ENCODE peak calls at places on chromosomes 11 and 22, in ten cellular contexts. F, X, W, D, T, A, K, Y, R and M are unnamed samples.
A peak's percentile ranks its signal among the peaks of the same experiment; 100 is the strongest.

GRCh38 chr22:41746563-41747400 is 47.5 kb downstream of the MEI1 start:
- DNase-seq in F (peak; percentile 69), X (peak; percentile 36), W (peak; percentile 80), D (peak; percentile 61), T (peak; percentile 77), A (peak; percentile 77), K (peak; percentile 79), Y (peak; percentile 93), R (peak; percentile 55), M (peak; percentile 52)

GRCh38 chr11:44623716-44624491 is 58.4 kb downstream of the CD82 start:
- DNase-seq in F (no peak), X (no peak), W (no peak), D (peak; percentile 3), T (peak; percentile 5), A (no peak), K (peak; percentile 52), Y (no peak), R (no peak), M (no peak)

GRCh38 chr11:38818720-38819119 is 2220.7 kb upstream of the RAG2 start:
- DNase-seq in F (no peak), X (no peak), W (no peak), D (no peak), T (no peak), A (no peak), K (no peak), Y (no peak), R (no peak), M (no peak)

GRCh38 chr11:131888230-131888826 is 517.9 kb downstream of the NTM start:
- DNase-seq in F (no peak), X (no peak), W (no peak), D (no peak), T (no peak), A (no peak), K (peak; percentile 33), Y (no peak), R (no peak), M (peak; percentile 47)

GRCh38 chr22:36874731-36875130 is 13.9 kb downstream of the NCF4 start:
- DNase-seq in F (no peak), X (no peak), W (no peak), D (no peak), T (no peak), A (no peak), K (peak; percentile 45), Y (no peak), R (no peak), M (no peak)

GRCh38 chr11:927871-928270 is 2.2 kb downstream of the AP2A2 start:
- DNase-seq in F (no peak), X (no peak), W (no peak), D (no peak), T (peak; percentile 54), A (no peak), K (no peak), Y (no peak), R (no peak), M (no peak)

GRCh38 chr22:44678980-44679647 is 22.9 kb upstream of the PRR5 start:
- DNase-seq in F (no peak), X (no peak), W (no peak), D (no peak), T (no peak), A (no peak), K (no peak), Y (no peak), R (no peak), M (no peak)

GRCh38 chr11:83035070-83035854 is 36.4 kb downstream of the RAB30 start:
- DNase-seq in F (no peak), X (no peak), W (no peak), D (no peak), T (no peak), A (no peak), K (no peak), Y (no peak), R (no peak), M (no peak)

GRCh38 chr11:129410561-129410960 is 34.9 kb downstream of the BARX2 start:
- DNase-seq in F (no peak), X (no peak), W (no peak), D (no peak), T (no peak), A (no peak), K (no peak), Y (no peak), R (no peak), M (no peak)

GRCh38 chr11:129412501-129412900 is 36.9 kb downstream of the BARX2 start:
- DNase-seq in F (no peak), X (no peak), W (no peak), D (no peak), T (peak; percentile 36), A (no peak), K (no peak), Y (peak; percentile 51), R (peak; percentile 48), M (no peak)

GRCh38 chr11:129414144-129414876 is 38.7 kb downstream of the BARX2 start:
- DNase-seq in F (no peak), X (no peak), W (no peak), D (no peak), T (no peak), A (no peak), K (no peak), Y (no peak), R (no peak), M (no peak)

GRCh38 chr11:129408865-129409444 is 33.3 kb downstream of the BARX2 start:
- DNase-seq in F (no peak), X (no peak), W (no peak), D (no peak), T (no peak), A (no peak), K (no peak), Y (no peak), R (no peak), M (no peak)
- TF ChIP-seq POLR2AphosphoS5 in F (no peak), X (no peak), W (no peak), D (no peak), T (no peak), A (no peak), K (no peak), Y (no peak), R (no peak), M (no peak)

DNA sequence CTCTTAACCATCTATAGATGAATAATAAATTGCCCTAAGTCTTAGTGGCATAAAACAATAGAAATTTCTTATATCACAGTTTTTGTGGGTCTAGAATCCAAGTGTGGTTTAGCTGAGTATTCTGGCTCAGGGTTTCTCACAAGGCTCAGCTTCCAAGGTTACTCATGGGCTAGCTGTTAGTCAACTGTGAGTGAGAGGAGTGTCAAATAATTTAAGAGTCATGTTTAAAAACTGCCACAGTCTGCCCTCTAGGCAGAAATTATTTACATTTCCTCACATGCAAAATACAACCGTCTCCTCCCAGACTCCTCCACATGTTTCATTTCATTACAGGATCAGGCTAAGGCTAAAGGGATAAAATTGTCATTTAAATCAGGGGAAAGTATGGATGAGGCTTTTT is 324.2 kb downstream of the DYNC2H1 start:
- DNase-seq in F (no peak), X (no peak), W (no peak), D (no peak), T (no peak), A (no peak), K (no peak), Y (no peak), R (no peak), M (no peak)
- TF ChIP-seq CTCF in F (no peak), X (no peak), W (no peak), D (no peak), T (no peak), A (no peak), K (no peak), Y (no peak), R (no peak), M (no peak)

GRCh38 chr22:23302171-23303002 is 122.1 kb downstream of the BCR start:
- DNase-seq in F (no peak), X (no peak), W (no peak), D (no peak), T (no peak), A (no peak), K (peak; percentile 69), Y (no peak), R (peak; percentile 25), M (no peak)

GRCh38 chr22:23305321-23305910 is 125.1 kb downstream of the BCR start:
- DNase-seq in F (no peak), X (no peak), W (no peak), D (no peak), T (no peak), A (no peak), K (peak; percentile 93), Y (no peak), R (no peak), M (peak; percentile 51)

GRCh38 chr22:23306438-23306921 is 126.2 kb downstream of the BCR start:
- DNase-seq in F (no peak), X (no peak), W (no peak), D (no peak), T (no peak), A (no peak), K (peak; percentile 80), Y (no peak), R (no peak), M (no peak)

GRCh38 chr22:23306926-23307325 is 126.6 kb downstream of the BCR start:
- DNase-seq in F (no peak), X (no peak), W (no peak), D (no peak), T (no peak), A (no peak), K (no peak), Y (no peak), R (no peak), M (no peak)

DNA sequence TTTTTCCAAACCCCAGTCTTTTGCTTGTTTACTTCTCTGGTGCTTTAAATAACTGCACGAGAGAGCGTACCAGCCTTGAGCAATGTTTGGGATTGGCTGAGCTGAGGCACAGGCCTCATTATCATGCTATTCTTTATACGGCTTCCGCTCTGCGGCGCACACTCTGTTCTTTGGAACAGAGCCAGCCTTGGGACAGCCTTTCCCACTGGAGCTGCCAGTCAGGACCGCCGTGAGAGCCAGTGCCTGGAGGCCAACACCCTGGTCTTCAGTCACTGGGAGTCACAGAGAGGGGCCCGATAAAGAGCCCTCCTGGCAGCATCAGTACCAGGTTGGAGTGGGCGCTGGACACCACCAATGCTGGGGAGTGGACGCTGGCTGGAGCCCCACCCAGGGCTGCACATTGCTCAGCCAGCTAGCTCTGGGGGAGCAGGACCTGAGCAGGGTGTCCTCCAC is 125.6 kb downstream of the BCR start:
- DNase-seq in F (no peak), X (no peak), W (no peak), D (peak; percentile 33), T (peak; percentile 33), A (no peak), K (peak; percentile 96), Y (no peak), R (no peak), M (no peak)
- TF ChIP-seq POLR2AphosphoS5 in F (no peak), X (no peak), W (no peak), D (peak; percentile 80), T (peak; percentile 39), A (no peak), K (peak; percentile 64), Y (no peak), R (no peak), M (peak; percentile 12)

DNA sequence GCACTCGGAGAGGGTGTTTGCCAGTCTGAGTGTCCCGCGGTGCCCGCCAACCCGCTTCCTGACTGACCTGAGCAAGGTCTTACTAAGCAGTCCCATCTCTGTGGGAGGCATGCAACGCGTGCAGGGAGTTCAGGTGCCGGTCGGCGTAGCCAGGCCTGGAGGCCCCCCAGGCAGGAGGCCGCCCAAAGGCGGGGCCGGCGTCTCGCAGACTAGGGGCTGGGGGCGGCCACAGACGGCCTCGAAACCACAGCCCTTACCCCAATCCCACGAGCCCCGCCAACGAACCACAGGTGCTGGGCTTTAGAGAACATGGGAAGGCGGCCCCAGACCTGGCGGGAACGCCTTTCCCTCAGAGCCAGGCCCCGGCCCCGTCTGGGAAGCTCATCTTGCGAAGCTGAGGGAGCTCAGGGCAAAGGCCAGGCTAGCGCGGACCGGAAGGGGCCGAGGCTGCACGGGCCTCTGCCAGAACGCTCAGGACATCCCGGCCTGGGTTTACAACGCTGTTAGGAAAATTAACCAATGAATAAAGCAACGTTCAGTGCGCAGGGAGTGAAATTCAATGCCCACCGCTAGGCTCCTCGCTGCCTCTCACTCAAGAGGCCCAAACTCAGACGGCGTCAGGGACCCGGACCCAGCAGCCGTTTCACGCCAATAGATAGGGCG is 2.1 kb upstream of the MTFP1 start:
- DNase-seq in F (no peak), X (no peak), W (no peak), D (peak; percentile 33), T (peak; percentile 56), A (peak; percentile 28), K (no peak), Y (peak; percentile 87), R (peak; percentile 57), M (peak; percentile 58)
- TF ChIP-seq CTCF in F (no peak), X (no peak), W (no peak), D (no peak), T (no peak), A (no peak), K (no peak), Y (no peak), R (no peak), M (no peak)